ENCODE peak calls at places on chromosomes 2 and 18, in seven cellular contexts. One of them, this sample, is unnamed.

GRCh38 chr2:223532161-223532560 is 70.0 kb downstream of the SCG2 start:
- DNase-seq in effector memory CD8-positive, alpha-beta T cell: no peak
- DNase-seq in transverse colon: no peak
- DNase-seq in GM23248: peak; percentile 44
- DNase-seq in effector memory CD4-positive, alpha-beta T cell: no peak
- DNase-seq in A549: no peak
- DNase-seq in kidney glomerular epithelial cell: no peak
- DNase-seq in this sample: peak; percentile 21

GRCh38 chr2:10169053-10169578 is 46.6 kb downstream of the RRM2 start:
- DNase-seq in A549: no peak
- DNase-seq in effector memory CD8-positive, alpha-beta T cell: no peak
- DNase-seq in effector memory CD4-positive, alpha-beta T cell: no peak
- DNase-seq in kidney glomerular epithelial cell: no peak
- DNase-seq in GM23248: no peak
- DNase-seq in transverse colon: no peak
- DNase-seq in this sample: no peak

GRCh38 chr2:150063432-150063889 is 424.0 kb downstream of the RND3 start:
- DNase-seq in GM23248: peak; percentile 93
- DNase-seq in effector memory CD8-positive, alpha-beta T cell: no peak
- DNase-seq in effector memory CD4-positive, alpha-beta T cell: no peak
- DNase-seq in kidney glomerular epithelial cell: peak; percentile 2
- DNase-seq in transverse colon: no peak
- DNase-seq in A549: no peak
- DNase-seq in this sample: peak; percentile 93

GRCh38 chr2:10266133-10266620 is 36.5 kb upstream of the HPCAL1 start:
- DNase-seq in transverse colon: peak; percentile 4
- DNase-seq in kidney glomerular epithelial cell: no peak
- DNase-seq in A549: no peak
- DNase-seq in effector memory CD8-positive, alpha-beta T cell: no peak
- DNase-seq in GM23248: peak; percentile 75
- DNase-seq in effector memory CD4-positive, alpha-beta T cell: no peak
- DNase-seq in this sample: peak; percentile 66

GRCh38 chr2:239180526-239181073 is 220.2 kb downstream of the HDAC4 start:
- DNase-seq in transverse colon: no peak
- DNase-seq in kidney glomerular epithelial cell: no peak
- DNase-seq in A549: no peak
- DNase-seq in effector memory CD4-positive, alpha-beta T cell: no peak
- DNase-seq in GM23248: no peak
- DNase-seq in effector memory CD8-positive, alpha-beta T cell: no peak
- DNase-seq in this sample: no peak

GRCh38 chr2:41764919-41765318 is 282.9 kb upstream of the PKDCC start:
- DNase-seq in A549: no peak
- DNase-seq in GM23248: no peak
- DNase-seq in kidney glomerular epithelial cell: no peak
- DNase-seq in effector memory CD8-positive, alpha-beta T cell: no peak
- DNase-seq in effector memory CD4-positive, alpha-beta T cell: no peak
- DNase-seq in transverse colon: no peak
- DNase-seq in this sample: no peak

GRCh38 chr2:138087761-138088602 is 123.7 kb downstream of the HNMT start:
- DNase-seq in effector memory CD8-positive, alpha-beta T cell: no peak
- DNase-seq in transverse colon: no peak
- DNase-seq in A549: no peak
- DNase-seq in GM23248: no peak
- DNase-seq in effector memory CD4-positive, alpha-beta T cell: no peak
- DNase-seq in kidney glomerular epithelial cell: no peak
- DNase-seq in this sample: no peak

GRCh38 chr2:41880561-41881243 is 167.1 kb upstream of the PKDCC start:
- DNase-seq in kidney glomerular epithelial cell: no peak
- DNase-seq in GM23248: no peak
- DNase-seq in A549: no peak
- DNase-seq in transverse colon: no peak
- DNase-seq in effector memory CD8-positive, alpha-beta T cell: no peak
- DNase-seq in effector memory CD4-positive, alpha-beta T cell: no peak
- DNase-seq in this sample: no peak

GRCh38 chr2:174341995-174342571 is 7.3 kb downstream of the SP9 start:
- DNase-seq in transverse colon: no peak
- DNase-seq in A549: no peak
- DNase-seq in kidney glomerular epithelial cell: no peak
- DNase-seq in effector memory CD4-positive, alpha-beta T cell: no peak
- DNase-seq in effector memory CD8-positive, alpha-beta T cell: no peak
- DNase-seq in GM23248: peak; percentile 28
- DNase-seq in this sample: no peak

GRCh38 chr18:24504401-24504800 is 44.0 kb downstream of the HRH4 start:
- DNase-seq in GM23248: no peak
- DNase-seq in effector memory CD8-positive, alpha-beta T cell: no peak
- DNase-seq in effector memory CD4-positive, alpha-beta T cell: no peak
- DNase-seq in kidney glomerular epithelial cell: no peak
- DNase-seq in A549: no peak
- DNase-seq in transverse colon: no peak
- DNase-seq in this sample: no peak

GRCh38 chr2:99825630-99826029 is 316.8 kb downstream of the AFF3 start:
- DNase-seq in effector memory CD8-positive, alpha-beta T cell: no peak
- DNase-seq in transverse colon: no peak
- DNase-seq in effector memory CD4-positive, alpha-beta T cell: no peak
- DNase-seq in A549: no peak
- DNase-seq in GM23248: no peak
- DNase-seq in kidney glomerular epithelial cell: no peak
- DNase-seq in this sample: no peak

GRCh38 chr2:196983934-196984333 is 57.4 kb upstream of the PGAP1 start:
- DNase-seq in effector memory CD8-positive, alpha-beta T cell: no peak
- DNase-seq in effector memory CD4-positive, alpha-beta T cell: no peak
- DNase-seq in kidney glomerular epithelial cell: no peak
- DNase-seq in transverse colon: no peak
- DNase-seq in GM23248: peak; percentile 67
- DNase-seq in A549: no peak
- DNase-seq in this sample: no peak

GRCh38 chr2:68747413-68747812 is 12.8 kb downstream of the ARHGAP25 start:
- DNase-seq in GM23248: no peak
- DNase-seq in kidney glomerular epithelial cell: no peak
- DNase-seq in effector memory CD4-positive, alpha-beta T cell: no peak
- DNase-seq in effector memory CD8-positive, alpha-beta T cell: no peak
- DNase-seq in transverse colon: no peak
- DNase-seq in A549: no peak
- DNase-seq in this sample: no peak

GRCh38 chr2:206004004-206004693 is 81.8 kb downstream of the INO80D start:
- DNase-seq in A549: peak; percentile 55
- DNase-seq in kidney glomerular epithelial cell: no peak
- DNase-seq in transverse colon: peak; percentile 38
- DNase-seq in effector memory CD4-positive, alpha-beta T cell: no peak
- DNase-seq in effector memory CD8-positive, alpha-beta T cell: no peak
- DNase-seq in GM23248: no peak
- DNase-seq in this sample: peak; percentile 10